ENCODE peak calls at places on chromosomes 12 and 14, in seven cellular contexts. X, R, Q, M, T, P and H are unnamed samples.

GRCh38 chr14:104356738-104357688 is 218.6 kb downstream of the KIF26A start:
- DNase-seq in X (no peak), R (no peak), Q (no peak), M (peak), T (no peak), P (no peak), H (peak)

GRCh38 chr14:105473033-105473676 is 1.5 kb upstream of the CRIP2 start:
- DNase-seq in X (no peak), R (no peak), Q (no peak), M (no peak), T (no peak), P (no peak), H (no peak)

GRCh38 chr12:85373045-85373444 is 93.0 kb downstream of the ALX1 start:
- DNase-seq in X (no peak), R (no peak), Q (no peak), M (no peak), T (no peak), P (no peak), H (no peak)

GRCh38 chr12:27164330-27165045 is 79.6 kb upstream of the STK38L start:
- DNase-seq in X (no peak), R (no peak), Q (no peak), M (no peak), T (no peak), P (no peak), H (no peak)

GRCh38 chr12:111304642-111305071 is 64.2 kb downstream of the PHETA1 start:
- DNase-seq in X (no peak), R (no peak), Q (no peak), M (no peak), T (no peak), P (no peak), H (no peak)

GRCh38 chr12:58966939-58967338 is 46.6 kb upstream of the LRIG3 start:
- DNase-seq in X (peak), R (no peak), Q (no peak), M (no peak), T (no peak), P (no peak), H (no peak)

GRCh38 chr12:1527789-1528188 is 66.6 kb downstream of the FBXL14 start:
- DNase-seq in X (peak), R (no peak), Q (no peak), M (peak), T (no peak), P (no peak), H (no peak)

GRCh38 chr12:25347716-25348261 is 97.1 kb upstream of the KRAS start:
- DNase-seq in X (no peak), R (no peak), Q (no peak), M (no peak), T (no peak), P (no peak), H (no peak)

GRCh38 chr12:116604151-116604550 is 45.0 kb downstream of the MAP1LC3B2 start:
- DNase-seq in X (no peak), R (peak), Q (no peak), M (no peak), T (no peak), P (no peak), H (no peak)

GRCh38 chr12:66688836-66689439 is 10.1 kb upstream of the GRIP1 start:
- DNase-seq in X (peak), R (no peak), Q (peak), M (no peak), T (no peak), P (peak), H (no peak)

GRCh38 chr14:75982724-75983358 is 1.0 kb upstream of the TGFB3 start:
- DNase-seq in X (peak), R (peak), Q (no peak), M (peak), T (peak), P (no peak), H (no peak)

GRCh38 chr12:47277972-47278448 is 198.3 kb upstream of the AMIGO2 start:
- DNase-seq in X (peak), R (no peak), Q (no peak), M (no peak), T (no peak), P (no peak), H (no peak)

GRCh38 chr12:109836916-109837315 is 3.7 kb upstream of the TRPV4 start:
- DNase-seq in X (peak), R (no peak), Q (no peak), M (no peak), T (no peak), P (no peak), H (no peak)

GRCh38 chr12:60489071-60489470 is 893.2 kb downstream of the SLC16A7 start:
- DNase-seq in X (peak), R (no peak), Q (no peak), M (no peak), T (no peak), P (no peak), H (no peak)

GRCh38 chr14:50089213-50089612 is 27.2 kb downstream of the VCPKMT start:
- DNase-seq in X (no peak), R (no peak), Q (no peak), M (no peak), T (no peak), P (no peak), H (no peak)

GRCh38 chr12:76455582-76456345 is 103.8 kb downstream of the OSBPL8 start:
- DNase-seq in X (peak), R (no peak), Q (peak), M (no peak), T (no peak), P (no peak), H (no peak)

GRCh38 chr12:33357181-33357580 is 82.4 kb downstream of the SYT10 start:
- DNase-seq in X (no peak), R (no peak), Q (no peak), M (no peak), T (no peak), P (no peak), H (no peak)

GRCh38 chr12:80838708-80839107 is 99.0 kb downstream of the LIN7A start:
- DNase-seq in X (no peak), R (no peak), Q (peak), M (no peak), T (no peak), P (no peak), H (no peak)

GRCh38 chr12:12282761-12283160 is 15.9 kb upstream of the LRP6 start:
- DNase-seq in X (peak), R (no peak), Q (no peak), M (no peak), T (no peak), P (no peak), H (no peak)

GRCh38 chr14:96176811-96177211 is 27.8 kb upstream of the BDKRB2 start:
- DNase-seq in X (peak), R (peak), Q (no peak), M (no peak), T (no peak), P (no peak), H (no peak)

GRCh38 chr12:98754095-98754494 is 109.0 kb downstream of the APAF1 start:
- DNase-seq in X (peak), R (no peak), Q (peak), M (no peak), T (no peak), P (no peak), H (no peak)

GRCh38 chr14:92546347-92547053 is 32.9 kb downstream of the RIN3 start:
- DNase-seq in X (peak), R (no peak), Q (no peak), M (no peak), T (no peak), P (no peak), H (no peak)

GRCh38 chr14:77307099-77307496 is 13.6 kb downstream of the POMT2 start:
- DNase-seq in X (peak), R (no peak), Q (peak), M (no peak), T (no peak), P (no peak), H (no peak)

GRCh38 chr12:120211243-120211903 is 10.5 kb upstream of the RPLP0 start:
- DNase-seq in X (no peak), R (no peak), Q (no peak), M (no peak), T (no peak), P (no peak), H (no peak)

GRCh38 chr14:77663289-77663688 is 44.5 kb downstream of the ALKBH1 start:
- DNase-seq in X (peak), R (no peak), Q (no peak), M (no peak), T (no peak), P (no peak), H (no peak)

GRCh38 chr12:123270380-123271181 is 1.1 kb downstream of the CDK2AP1 start:
- DNase-seq in X (peak), R (no peak), Q (peak), M (peak), T (no peak), P (no peak), H (peak)

GRCh38 chr12:117853600-117853999 is 115.2 kb downstream of the KSR2 start:
- DNase-seq in X (no peak), R (no peak), Q (peak), M (no peak), T (no peak), P (peak), H (no peak)

GRCh38 chr12:1811281-1811947 is 9.0 kb upstream of the LRTM2 start:
- DNase-seq in X (peak), R (no peak), Q (peak), M (no peak), T (no peak), P (no peak), H (peak)

GRCh38 chr12:46516933-46517578 is 144.5 kb upstream of the SLC38A2 start:
- DNase-seq in X (no peak), R (no peak), Q (no peak), M (no peak), T (no peak), P (no peak), H (no peak)

GRCh38 chr12:1613860-1614259 is 15.2 kb upstream of the WNT5B start:
- DNase-seq in X (no peak), R (no peak), Q (no peak), M (no peak), T (no peak), P (no peak), H (no peak)

GRCh38 chr12:111643428-111643826 is 42.3 kb downstream of the BRAP start:
- DNase-seq in X (peak), R (peak), Q (no peak), M (no peak), T (no peak), P (peak), H (no peak)

GRCh38 chr12:54028324-54029201 is at the start of gene HOXC6:
- DNase-seq in X (no peak), R (no peak), Q (no peak), M (no peak), T (no peak), P (no peak), H (peak)

GRCh38 chr14:51862171-51862838 is 1.9 kb downstream of the GNG2 start:
- DNase-seq in X (peak), R (no peak), Q (no peak), M (no peak), T (no peak), P (no peak), H (no peak)

DNA sequence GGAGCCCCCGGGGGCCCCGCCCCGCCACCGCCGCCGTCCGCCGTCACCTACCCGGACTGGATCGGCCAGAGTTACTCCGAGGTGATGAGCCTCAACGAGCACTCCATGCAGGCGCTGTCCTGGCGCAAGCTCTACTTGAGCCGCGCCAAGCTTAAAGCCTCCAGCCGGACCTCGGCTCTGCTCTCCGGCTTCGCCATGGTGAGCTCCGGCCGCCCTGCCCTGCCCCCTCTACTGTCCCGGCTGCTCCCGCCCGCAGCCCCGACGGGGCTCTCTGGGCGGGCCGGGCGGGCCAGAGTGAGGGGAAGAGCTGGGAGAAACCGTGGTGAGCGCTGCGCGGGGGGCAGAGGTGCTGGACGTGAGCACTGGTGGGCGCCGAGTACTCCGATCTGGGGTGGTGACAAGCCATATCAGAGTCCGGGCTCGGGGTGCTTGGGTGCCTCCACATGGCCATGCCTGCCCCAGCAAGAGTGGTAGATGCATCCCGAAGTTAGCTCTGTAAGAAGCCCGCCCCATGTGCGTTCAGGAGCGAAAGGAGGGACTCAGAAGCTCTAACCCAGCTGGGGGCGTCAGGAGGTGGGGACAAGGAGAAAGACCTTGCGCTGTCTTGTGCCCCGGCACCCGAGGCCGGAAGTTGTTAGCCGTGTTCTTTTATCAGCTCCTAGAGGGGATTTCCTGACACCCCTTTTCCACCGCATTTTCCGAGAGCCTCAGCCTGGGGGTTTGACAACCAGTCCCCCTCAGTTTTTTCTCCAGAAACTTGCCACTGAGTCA is 708 bp downstream of the ORAI1 start:
- DNase-seq in X (peak), R (peak), Q (peak), M (peak), T (peak), P (peak), H (peak)
- TF ChIP-seq POLR2A in X (no peak), R (no peak), Q (no peak), M (no peak), T (no peak), P (no peak), H (no peak)

GRCh38 chr12:49675137-49675536 is 32.1 kb downstream of the FMNL3 start:
- DNase-seq in X (no peak), R (no peak), Q (no peak), M (no peak), T (no peak), P (no peak), H (no peak)

GRCh38 chr12:49672351-49673181 is 34.6 kb downstream of the FMNL3 start:
- DNase-seq in X (no peak), R (no peak), Q (no peak), M (no peak), T (no peak), P (no peak), H (no peak)

GRCh38 chr12:49671051-49671765 is 36.0 kb downstream of the FMNL3 start:
- DNase-seq in X (no peak), R (no peak), Q (no peak), M (no peak), T (peak), P (peak), H (peak)

GRCh38 chr12:49674318-49674985 is 32.8 kb downstream of the FMNL3 start:
- DNase-seq in X (peak), R (no peak), Q (no peak), M (no peak), T (no peak), P (no peak), H (no peak)

GRCh38 chr12:49673446-49674317 is 33.5 kb downstream of the FMNL3 start:
- DNase-seq in X (peak), R (peak), Q (peak), M (peak), T (peak), P (peak), H (peak)
- TF ChIP-seq POLR2A in X (peak), R (peak), Q (no peak), M (no peak), T (peak), P (no peak), H (no peak)

GRCh38 chr14:63203618-63204406 is 431 bp upstream of the RHOJ start:
- DNase-seq in X (peak), R (peak), Q (peak), M (peak), T (peak), P (peak), H (peak)

GRCh38 chr14:63205281-63205575 is 985 bp downstream of the RHOJ start:
- DNase-seq in X (no peak), R (no peak), Q (no peak), M (no peak), T (no peak), P (no peak), H (no peak)

GRCh38 chr14:63203015-63203414 is 1.2 kb upstream of the RHOJ start:
- DNase-seq in X (no peak), R (no peak), Q (no peak), M (no peak), T (no peak), P (no peak), H (no peak)

GRCh38 chr14:63204407-63205280 is at the start of gene RHOJ:
- DNase-seq in X (peak), R (peak), Q (no peak), M (no peak), T (no peak), P (no peak), H (peak)

GRCh38 chr14:63205850-63206249 is 1.6 kb downstream of the RHOJ start:
- DNase-seq in X (peak), R (no peak), Q (no peak), M (no peak), T (no peak), P (no peak), H (no peak)
- TF ChIP-seq POLR2A in X (no peak), R (no peak), Q (no peak), M (no peak), T (no peak), P (no peak), H (no peak)

DNA sequence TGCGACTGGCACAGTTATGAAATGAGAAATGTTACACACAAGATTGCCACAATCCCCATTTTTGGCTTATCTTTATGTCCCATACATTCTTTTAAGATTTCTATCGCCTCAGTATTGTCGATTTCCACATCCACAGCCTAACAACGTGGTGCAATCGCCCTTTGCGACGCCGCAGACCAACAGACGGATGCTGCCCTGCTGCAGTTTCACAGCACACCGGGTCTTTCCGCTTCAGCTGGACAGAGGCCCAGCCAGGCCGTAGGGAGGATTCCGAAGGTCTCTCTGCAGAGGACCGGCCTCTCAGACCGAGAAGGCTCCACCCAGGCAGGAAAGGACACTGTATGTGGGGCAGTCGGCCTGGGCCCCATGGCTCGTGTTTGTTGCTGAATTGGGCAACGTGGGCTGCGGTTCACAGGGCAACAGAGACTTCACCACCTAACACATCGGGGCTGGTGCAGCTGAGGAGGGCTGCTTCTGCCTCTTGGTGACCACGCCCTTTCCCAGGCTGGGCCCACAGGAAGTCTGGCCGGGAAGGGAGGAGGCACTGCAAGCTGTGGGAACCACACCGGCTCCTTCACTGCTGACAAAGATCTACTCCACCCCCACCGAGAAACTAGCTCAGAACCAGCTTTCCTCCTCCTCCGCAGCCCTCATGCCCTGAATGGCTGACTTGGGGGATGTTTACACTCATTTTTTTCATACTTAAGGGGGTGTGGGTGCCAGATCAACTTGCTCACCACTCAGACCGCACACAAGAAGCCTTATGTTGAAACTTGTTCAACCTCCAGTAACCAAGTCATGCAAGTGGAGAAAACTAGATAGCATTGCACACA is 32.9 kb upstream of the MDM1 start:
- DNase-seq in X (peak), R (peak), Q (peak), M (peak), T (peak), P (peak), H (peak)
- TF ChIP-seq POLR2A in X (no peak), R (peak), Q (peak), M (no peak), T (peak), P (no peak), H (peak)

GRCh38 chr14:102590667-102591099 is 1.8 kb upstream of the RCOR1 start:
- DNase-seq in X (peak), R (peak), Q (peak), M (no peak), T (no peak), P (peak), H (peak)
- TF ChIP-seq POLR2A in X (peak), R (no peak), Q (no peak), M (no peak), T (peak), P (no peak), H (no peak)